ENCODE peak calls at places on chromosomes 2 and 18, in nine cellular contexts. J is AG04450, S is GM23338, O is colonic mucosa, Q is endodermal cell, K is caudate nucleus, M is WERI-Rb-1, N is neuronal stem cell, L is breast epithelium. U is an unnamed sample.

GRCh38 chr2:202019689-202020450 is 13.8 kb upstream of the FZD7 start:
- DNase-seq in S (no peak), L (no peak), J (no peak), N (no peak), O (no peak), M (no peak), Q (peak; percentile 91), K (no peak), U (no peak)

GRCh38 chr18:68735498-68736343 is 20.8 kb upstream of the TMX3 start:
- DNase-seq in Q (no peak), O (no peak), L (no peak), M (no peak), K (no peak), S (peak; percentile 68), J (peak; percentile 32), N (peak; percentile 35), U (no peak)

GRCh38 chr18:77161954-77162353 is 29.4 kb upstream of the MBP start:
- DNase-seq in M (no peak), J (no peak), S (no peak), O (no peak), K (no peak), N (no peak), L (no peak), Q (no peak), U (no peak)

GRCh38 chr2:64471616-64472015 is 17.7 kb downstream of the LGALSL start:
- DNase-seq in K (no peak), Q (no peak), S (no peak), O (no peak), J (no peak), N (no peak), L (no peak), M (no peak), U (no peak)

GRCh38 chr2:236824836-236825235 is 255.2 kb downstream of the ACKR3 start:
- DNase-seq in S (no peak), J (no peak), L (peak; percentile 42), K (no peak), Q (no peak), N (no peak), O (no peak), M (peak; percentile 16), U (no peak)

GRCh38 chr18:68822926-68823325 is 25.0 kb downstream of the CCDC102B start:
- DNase-seq in K (no peak), M (no peak), Q (no peak), N (no peak), O (no peak), J (no peak), L (no peak), S (peak; percentile 25), U (no peak)

GRCh38 chr2:235605999-235606715 is 112.3 kb downstream of the AGAP1 start:
- DNase-seq in N (no peak), K (no peak), O (no peak), M (no peak), Q (peak; percentile 68), L (no peak), S (peak; percentile 71), J (peak; percentile 48), U (no peak)

GRCh38 chr2:71721669-71722068 is 268.3 kb downstream of the DYSF start:
- DNase-seq in M (no peak), N (no peak), K (no peak), Q (no peak), J (no peak), O (no peak), S (no peak), L (no peak), U (no peak)

GRCh38 chr2:241558532-241559488 is at the start of gene BOK:
- DNase-seq in L (peak; percentile 36), S (peak; percentile 96), N (no peak), O (peak; percentile 75), M (peak; percentile 86), J (no peak), Q (peak; percentile 92), K (peak; percentile 55), U (peak; percentile 90)

GRCh38 chr2:21411796-21412195 is 288.0 kb downstream of the TDRD15 start:
- DNase-seq in S (no peak), L (no peak), O (no peak), K (no peak), Q (no peak), M (no peak), J (no peak), N (no peak), U (no peak)

GRCh38 chr2:231241755-231242507 is 43.5 kb downstream of the ARMC9 start:
- DNase-seq in Q (no peak), S (no peak), M (no peak), N (no peak), L (no peak), O (no peak), J (no peak), K (no peak), U (no peak)

GRCh38 chr2:231244382-231245252 is 46.2 kb downstream of the ARMC9 start:
- DNase-seq in M (no peak), L (no peak), K (no peak), S (no peak), O (peak; percentile 83), J (no peak), N (no peak), Q (no peak), U (no peak)

GRCh38 chr2:231245253-231246094 is 47.0 kb downstream of the ARMC9 start:
- DNase-seq in L (no peak), O (peak; percentile 50), Q (no peak), K (no peak), N (no peak), M (no peak), S (no peak), J (no peak), U (no peak)

GRCh38 chr2:231246171-231246842 is 47.9 kb downstream of the ARMC9 start:
- DNase-seq in Q (no peak), K (no peak), S (no peak), L (no peak), M (no peak), N (no peak), J (no peak), O (no peak), U (no peak)

GRCh38 chr2:231243883-231244282 is 45.5 kb downstream of the ARMC9 start:
- DNase-seq in K (no peak), O (peak; percentile 61), L (no peak), S (no peak), J (no peak), M (no peak), Q (no peak), N (no peak), U (no peak)
- H3K27ac ChIP-seq in K (no peak overlapping the region), O (peak overlapping the region; percentile 83), L (no peak overlapping the region), S (peak overlapping the region; percentile 59), J (no peak overlapping the region), M (no peak overlapping the region), Q (no peak overlapping the region), N (no peak overlapping the region), U (no peak overlapping the region)

DNA sequence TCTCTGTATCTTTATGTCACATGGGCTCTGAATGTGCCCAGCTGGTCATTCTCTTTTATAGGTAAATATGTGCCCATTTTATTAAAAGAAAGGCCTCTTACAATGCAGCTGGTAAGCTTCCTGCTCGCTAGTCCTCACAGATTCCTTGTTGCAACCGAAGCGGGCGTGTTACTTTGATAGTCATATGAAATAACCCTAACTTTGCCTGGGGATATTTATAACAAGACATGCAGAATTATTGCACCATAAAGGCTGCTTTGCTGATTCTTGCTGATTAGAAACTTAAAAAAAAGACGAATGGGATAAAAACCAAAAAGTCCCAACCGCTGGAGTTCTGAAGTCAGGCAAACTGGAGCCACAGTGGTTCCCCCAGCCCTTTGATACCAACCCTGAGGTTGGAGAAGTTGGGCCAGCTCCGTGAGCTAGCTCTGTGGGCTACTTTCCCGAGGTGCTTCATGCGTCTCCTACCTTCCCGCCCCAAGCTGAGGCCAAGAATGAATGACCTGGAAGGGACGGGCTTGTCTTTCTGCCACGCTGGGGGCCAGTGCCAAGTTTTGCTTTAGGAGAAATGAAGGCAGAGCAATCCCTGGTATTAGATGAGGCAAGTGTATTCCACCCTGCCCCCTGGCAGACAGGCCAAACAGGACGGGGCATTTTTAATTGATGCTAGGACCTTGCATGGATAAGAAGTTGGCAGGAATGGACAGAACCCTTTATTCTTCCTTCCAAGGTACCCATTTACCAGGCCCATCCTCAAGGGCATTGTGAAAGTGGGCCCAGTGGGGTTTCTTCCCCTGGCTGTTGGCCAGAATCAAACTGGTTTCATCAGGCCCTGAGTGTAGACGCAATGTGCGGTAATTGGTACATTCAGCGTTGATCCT is 140.4 kb downstream of the KCTD1 start:
- DNase-seq in K (no peak), M (no peak), O (no peak), J (no peak), S (no peak), L (no peak), Q (no peak), N (no peak), U (no peak)
- H3K27ac ChIP-seq in K (no peak overlapping the region), M (no peak overlapping the region), O (no peak overlapping the region), J (no peak overlapping the region), S (no peak overlapping the region), L (peak overlapping the region; percentile 32), Q (no peak overlapping the region), N (no peak overlapping the region), U (no peak overlapping the region)

GRCh38 chr2:105393373-105394055 is 5.3 kb downstream of the FHL2 start:
- DNase-seq in Q (no peak), K (no peak), S (no peak), N (no peak), J (no peak), M (no peak), O (no peak), L (no peak), U (no peak)

GRCh38 chr2:105391763-105392662 is 6.8 kb downstream of the FHL2 start:
- DNase-seq in Q (no peak), M (no peak), J (no peak), K (no peak), S (no peak), L (no peak), O (no peak), N (no peak), U (no peak)

GRCh38 chr2:105391058-105391627 is 7.7 kb downstream of the FHL2 start:
- DNase-seq in L (no peak), Q (no peak), J (no peak), S (no peak), K (no peak), M (no peak), O (no peak), N (no peak), U (no peak)

GRCh38 chr2:105388971-105389381 is 9.9 kb downstream of the FHL2 start:
- DNase-seq in S (no peak), M (no peak), K (no peak), Q (no peak), O (no peak), L (no peak), J (peak; percentile 91), N (no peak), U (no peak)

DNA sequence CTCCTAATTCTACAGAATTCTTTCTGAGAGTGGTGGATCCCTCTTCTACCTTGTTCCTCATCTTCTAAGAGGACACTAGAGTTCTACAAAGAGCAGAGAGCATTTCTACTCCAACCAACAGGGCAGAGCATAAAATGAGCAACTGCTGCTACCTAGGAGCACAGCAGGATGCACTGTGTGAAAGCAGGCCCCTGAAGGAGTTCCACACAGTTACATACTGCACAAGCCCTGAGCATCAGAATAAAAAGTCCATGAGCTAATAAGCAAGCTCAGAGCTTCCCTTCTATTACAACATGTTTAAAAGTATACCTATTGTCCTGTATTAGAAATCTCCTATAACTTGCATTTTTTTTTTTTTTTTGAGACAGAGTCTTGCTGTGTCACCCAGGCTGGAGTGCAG is 8.4 kb downstream of the FHL2 start:
- DNase-seq in J (no peak), N (no peak), S (no peak), M (no peak), K (no peak), L (no peak), O (no peak), Q (no peak), U (no peak)
- H3K27ac ChIP-seq in J (peak overlapping the region; percentile 93), N (no peak overlapping the region), S (no peak overlapping the region), M (no peak overlapping the region), K (no peak overlapping the region), L (peak overlapping the region; percentile 40), O (peak overlapping the region; percentile 39), Q (no peak overlapping the region), U (no peak overlapping the region)

GRCh38 chr2:165897741-165898140 is 55.8 kb downstream of the TTC21B start:
- DNase-seq in N (no peak), O (no peak), J (no peak), L (no peak), K (no peak), M (no peak), S (no peak), Q (no peak), U (no peak)
- H3K27ac ChIP-seq in N (no peak overlapping the region), O (no peak overlapping the region), J (no peak overlapping the region), L (peak overlapping the region; percentile 70), K (no peak overlapping the region), M (no peak overlapping the region), S (no peak overlapping the region), Q (no peak overlapping the region), U (no peak overlapping the region)